ENCODE peak calls at places on chromosomes 13 and 19, in four cellular contexts. L, P, J and T are unnamed samples.

GRCh38 chr19:752652-753517 is 2.0 kb downstream of the MISP start:
- DNase-seq in P (no peak), J (peak; percentile 66), L (peak; percentile 34), T (peak; percentile 57)

GRCh38 chr19:782195-783043 is 14.8 kb upstream of the PTBP1 start:
- DNase-seq in J (peak; percentile 73), P (no peak), L (no peak), T (no peak)

GRCh38 chr13:30019648-30020626 is 169.5 kb upstream of the UBL3 start:
- DNase-seq in L (no peak), J (no peak), P (no peak), T (no peak)

GRCh38 chr13:104779311-104779710 is 1713.1 kb upstream of the SLC10A2 start:
- DNase-seq in J (no peak), P (no peak), L (no peak), T (no peak)

GRCh38 chr13:91347996-91348905 is 764 bp downstream of the MIR17HG start:
- DNase-seq in L (peak; percentile 62), J (peak; percentile 72), P (peak; percentile 68), T (peak; percentile 71)

GRCh38 chr13:45928843-45929242 is 77.3 kb upstream of the SIAH3 start:
- DNase-seq in P (no peak), L (peak; percentile 40), J (no peak), T (no peak)

GRCh38 chr19:47106819-47107200 is 6.8 kb downstream of the ZC3H4 start:
- DNase-seq in L (no peak), P (no peak), J (no peak), T (no peak)

GRCh38 chr13:42750858-42751257 is 30.5 kb upstream of the FAM216B start:
- DNase-seq in L (no peak), J (no peak), P (no peak), T (no peak)

GRCh38 chr13:73657821-73658540 is 476.2 kb downstream of the KLF12 start:
- DNase-seq in J (no peak), P (no peak), L (peak; percentile 70), T (peak; percentile 59)

GRCh38 chr19:4267101-4267900 is 11.8 kb upstream of the SHD start:
- DNase-seq in L (peak; percentile 66), J (no peak), P (peak; percentile 58), T (peak; percentile 43)

GRCh38 chr13:56335775-56336174 is 804.9 kb upstream of the PRR20A start:
- DNase-seq in J (no peak), P (no peak), L (no peak), T (no peak)

GRCh38 chr13:30831515-30831914 is 74.6 kb upstream of the MEDAG start:
- DNase-seq in P (no peak), J (no peak), L (no peak), T (no peak)

GRCh38 chr19:2774083-2774679 is 8.9 kb downstream of the SGTA start:
- DNase-seq in P (no peak), J (no peak), L (no peak), T (no peak)

GRCh38 chr19:7242601-7243258 is 51.5 kb downstream of the INSR start:
- DNase-seq in J (no peak), P (no peak), L (no peak), T (no peak)

GRCh38 chr19:46296722-46297431 is at the start of gene HIF3A:
- DNase-seq in J (peak; percentile 74), P (no peak), L (peak; percentile 60), T (peak; percentile 85)

GRCh38 chr13:30340367-30341184 is 33.2 kb upstream of the KATNAL1 start:
- DNase-seq in L (peak; percentile 50), P (no peak), J (peak; percentile 86), T (peak; percentile 48)

GRCh38 chr19:16379521-16380313 is 55.1 kb downstream of the KLF2 start:
- DNase-seq in J (no peak), P (no peak), L (peak; percentile 2), T (no peak)

GRCh38 chr19:16247353-16248182 is 49.9 kb downstream of the AP1M1 start:
- DNase-seq in J (peak; percentile 93), P (peak; percentile 84), L (peak; percentile 89), T (peak; percentile 90)

GRCh38 chr19:18504886-18505610 is 16.8 kb downstream of the ELL start:
- DNase-seq in J (no peak), L (no peak), P (no peak), T (no peak)

GRCh38 chr13:114234645-114235421 is at the start of gene CDC16:
- DNase-seq in P (peak; percentile 90), J (peak; percentile 96), L (peak; percentile 96), T (peak; percentile 93)
- TF ChIP-seq CTCF in P (peak; percentile 64), J (no peak), L (no peak), T (no peak)

DNA sequence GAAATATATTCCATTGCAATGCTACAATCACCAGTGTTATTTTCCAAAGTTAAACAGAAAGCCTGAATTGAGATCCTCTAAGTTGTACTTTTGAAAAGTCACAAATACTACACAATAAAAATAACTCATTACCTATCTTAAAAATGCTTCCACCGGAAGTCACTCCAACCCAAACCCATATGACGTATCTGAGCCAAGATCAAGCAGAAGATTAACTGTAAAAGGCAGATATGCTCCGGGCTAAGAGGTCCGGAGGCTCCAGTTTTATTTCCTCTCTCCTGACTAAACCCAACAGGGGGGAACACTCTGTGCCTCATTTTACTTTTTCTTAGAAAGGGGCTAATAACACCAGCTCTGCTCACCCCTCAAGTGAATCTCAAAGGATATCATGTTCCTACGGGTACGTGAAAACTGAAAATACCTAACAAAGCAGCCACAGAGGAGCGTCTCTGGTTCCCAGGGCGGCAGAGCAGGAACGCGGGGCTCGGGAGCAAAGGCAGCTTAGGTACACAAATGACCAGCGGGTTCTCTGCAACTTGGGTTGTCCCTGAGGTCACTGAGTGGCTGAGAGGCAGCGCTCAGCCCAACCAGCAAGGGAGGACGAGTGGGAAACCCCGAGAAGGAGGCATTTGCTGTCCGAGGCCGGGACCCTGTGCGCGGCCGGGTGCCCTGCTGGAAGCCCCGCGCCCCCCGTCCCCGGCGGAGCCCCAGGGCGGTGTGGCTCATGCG is 752 bp downstream of the RAB20 start:
- DNase-seq in P (no peak), J (no peak), L (peak; percentile 77), T (no peak)
- TF ChIP-seq POLR2A in P (peak; percentile 33), J (no peak), L (peak; percentile 80), T (no peak)

GRCh38 chr19:39223703-39224279 is 19.7 kb upstream of the SYCN start:
- DNase-seq in P (no peak), L (no peak), J (no peak), T (no peak)

GRCh38 chr19:39230096-39230764 is 14.6 kb downstream of the IFNL3 start:
- DNase-seq in P (no peak), J (no peak), L (no peak), T (no peak)

GRCh38 chr19:39224910-39225309 is 19.9 kb downstream of the IFNL3 start:
- DNase-seq in J (no peak), L (no peak), P (no peak), T (no peak)
- TF ChIP-seq CTCF in J (no peak), L (no peak), P (no peak), T (no peak)

GRCh38 chr19:35351441-35352176 is 3.9 kb downstream of the FFAR1 start:
- DNase-seq in P (no peak), L (no peak), J (peak; percentile 47), T (peak; percentile 57)
- TF ChIP-seq POLR2A in P (no peak), L (no peak), J (no peak), T (no peak)

DNA sequence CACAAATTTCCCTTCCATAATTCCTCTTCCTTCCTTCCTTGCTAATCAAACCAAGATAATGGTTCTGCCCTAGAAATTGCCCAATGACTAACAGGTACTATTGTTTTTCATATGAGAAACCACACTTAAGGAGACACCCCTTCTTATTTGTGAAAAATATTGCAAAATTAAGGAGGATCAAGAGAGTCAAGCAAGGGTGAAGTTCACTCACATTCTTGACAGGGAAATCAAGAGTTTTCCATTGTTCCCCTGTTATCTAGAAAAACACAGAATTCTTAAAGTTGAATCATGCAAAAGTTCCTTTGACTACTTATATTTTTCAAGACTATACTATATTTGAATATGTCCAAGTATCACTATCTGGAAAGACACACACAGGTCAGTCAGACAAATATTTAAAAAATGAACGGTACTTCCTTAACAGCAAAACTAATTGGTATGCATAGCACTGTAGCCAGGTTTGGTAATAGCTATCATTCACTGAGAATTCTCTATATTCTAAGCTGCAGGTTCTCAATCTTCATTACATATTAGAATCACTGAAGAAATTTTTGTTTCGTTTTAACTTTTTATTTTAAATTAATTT is 897.2 kb downstream of the DIAPH3 start:
- DNase-seq in J (no peak), P (no peak), L (no peak), T (no peak)
- TF ChIP-seq CTCF in J (no peak), P (no peak), L (no peak), T (no peak)

GRCh38 chr13:26025771-26026170 is 26.0 kb downstream of the SHISA2 start:
- DNase-seq in J (no peak), L (no peak), P (no peak), T (no peak)
- TF ChIP-seq POLR2A in J (no peak), L (no peak), P (no peak), T (no peak)

GRCh38 chr13:110813646-110814624 is 100.4 kb downstream of the ING1 start:
- DNase-seq in L (no peak), P (no peak), J (no peak), T (no peak)
- TF ChIP-seq CTCF in L (no peak), P (no peak), J (no peak), T (no peak)